ENCODE peak calls at places on chromosome 12, in five cellular contexts. G is stomach, T is body of pancreas, L is heart left ventricle, Q is ovary. Z is an unnamed sample.

GRCh38 chr12:69929531-69929930 is 104.5 kb downstream of the MYRFL start:
- DNase-seq in L (no peak), G (no peak), Q (no peak), T (no peak), Z (no peak)

GRCh38 chr12:74449872-74450271 is 87.8 kb upstream of the ATXN7L3B start:
- DNase-seq in T (no peak), G (no peak), L (no peak), Q (no peak), Z (no peak)

GRCh38 chr12:81176796-81177195 is 98.9 kb downstream of the ACSS3 start:
- DNase-seq in Q (no peak), G (no peak), T (no peak), L (no peak), Z (no peak)

GRCh38 chr12:92030618-92031017 is 115.0 kb downstream of the BTG1 start:
- DNase-seq in T (peak), G (peak), Q (peak), L (peak), Z (peak)

GRCh38 chr12:104486416-104486815 is 29.7 kb downstream of the CHST11 start:
- DNase-seq in Q (no peak), G (no peak), L (no peak), T (no peak), Z (no peak)

GRCh38 chr12:40099423-40099853 is 6.4 kb downstream of the SLC2A13 start:
- DNase-seq in G (no peak), T (peak), Q (no peak), L (no peak), Z (no peak)

GRCh38 chr12:13091831-13092230 is 11.6 kb downstream of the GSG1 start:
- DNase-seq in L (no peak), T (no peak), G (no peak), Q (no peak), Z (no peak)

GRCh38 chr12:12392428-12392827 is 35.5 kb downstream of the BORCS5 start:
- DNase-seq in Q (no peak), T (no peak), G (no peak), L (no peak), Z (no peak)

GRCh38 chr12:47945341-47945728 is 18.1 kb upstream of the TMEM106C start:
- DNase-seq in G (no peak), Q (no peak), L (no peak), T (no peak), Z (no peak)

GRCh38 chr12:67434653-67435375 is 165.7 kb downstream of the CAND1 start:
- DNase-seq in L (no peak), Q (peak), G (no peak), T (peak), Z (no peak)

GRCh38 chr12:106234513-106234912 is 13.3 kb downstream of the CKAP4 start:
- DNase-seq in G (no peak), Q (no peak), T (no peak), L (no peak), Z (no peak)

GRCh38 chr12:6961278-6961694 is 9.2 kb downstream of the PHB2 start:
- DNase-seq in T (peak), G (peak), L (peak), Q (peak), Z (peak)

GRCh38 chr12:6962285-6963015 is 8.0 kb downstream of the PHB2 start:
- DNase-seq in L (no peak), T (peak), G (peak), Q (peak), Z (peak)

GRCh38 chr12:6960291-6961277 is 9.4 kb downstream of the PTPN6 start:
- DNase-seq in G (no peak), T (no peak), L (no peak), Q (peak), Z (no peak)

GRCh38 chr12:6963016-6963731 is 7.3 kb downstream of the PHB2 start:
- DNase-seq in T (peak), G (peak), L (no peak), Q (peak), Z (peak)

GRCh38 chr12:6961695-6962284 is 8.7 kb downstream of the PHB2 start:
- DNase-seq in T (peak), G (peak), L (peak), Q (peak), Z (peak)
- TF ChIP-seq POLR2A in T (no peak), G (no peak), L (peak), Q (no peak), Z (no peak)

DNA sequence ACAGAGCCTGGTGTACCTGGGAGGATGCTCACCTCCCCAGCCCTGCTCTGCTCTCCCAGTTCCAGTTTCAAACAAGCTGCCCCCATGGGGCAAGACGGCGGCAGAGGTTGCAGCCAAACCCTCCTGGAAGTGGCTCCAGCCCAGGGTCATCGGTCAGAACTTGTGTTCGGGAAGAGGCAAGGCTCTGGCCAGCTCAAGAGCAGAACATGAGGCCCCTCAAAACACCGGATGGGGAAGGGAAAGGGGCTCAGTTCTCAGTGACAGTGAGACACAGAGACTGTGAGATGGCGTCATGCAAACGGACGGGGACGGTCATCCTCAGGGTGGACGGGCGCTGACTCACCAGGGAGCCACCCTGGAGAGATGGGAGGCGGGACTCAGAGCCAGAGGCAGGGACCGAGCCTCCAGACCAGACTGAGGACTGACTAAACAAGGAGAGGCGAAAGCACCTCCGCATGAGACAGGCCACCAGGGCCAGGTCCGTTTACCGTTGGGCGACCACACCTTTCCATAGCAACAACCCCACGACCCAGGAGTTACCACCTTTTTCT is 63.9 kb upstream of the GALNT9 start:
- DNase-seq in L (no peak), Q (peak), G (no peak), T (no peak), Z (no peak)
- TF ChIP-seq POLR2A in L (no peak), Q (no peak), G (no peak), T (no peak), Z (no peak)

GRCh38 chr12:46516933-46517578 is 144.5 kb upstream of the SLC38A2 start:
- DNase-seq in G (no peak), Q (no peak), L (no peak), T (no peak), Z (no peak)
- TF ChIP-seq POLR2A in G (no peak), Q (no peak), L (no peak), T (no peak), Z (no peak)

GRCh38 chr12:6915023-6915788 is 826 bp downstream of the ENO2 start:
- DNase-seq in G (no peak), Q (no peak), L (no peak), T (no peak), Z (no peak)

GRCh38 chr12:6916426-6917200 is 2.2 kb downstream of the ENO2 start:
- DNase-seq in Q (no peak), G (no peak), T (no peak), L (no peak), Z (no peak)

GRCh38 chr12:6915789-6916285 is 1.5 kb downstream of the ENO2 start:
- DNase-seq in G (no peak), T (no peak), Q (no peak), L (no peak), Z (no peak)

GRCh38 chr12:6912164-6912956 is 2.0 kb upstream of the ENO2 start:
- DNase-seq in T (no peak), Q (no peak), L (no peak), G (no peak), Z (no peak)

DNA sequence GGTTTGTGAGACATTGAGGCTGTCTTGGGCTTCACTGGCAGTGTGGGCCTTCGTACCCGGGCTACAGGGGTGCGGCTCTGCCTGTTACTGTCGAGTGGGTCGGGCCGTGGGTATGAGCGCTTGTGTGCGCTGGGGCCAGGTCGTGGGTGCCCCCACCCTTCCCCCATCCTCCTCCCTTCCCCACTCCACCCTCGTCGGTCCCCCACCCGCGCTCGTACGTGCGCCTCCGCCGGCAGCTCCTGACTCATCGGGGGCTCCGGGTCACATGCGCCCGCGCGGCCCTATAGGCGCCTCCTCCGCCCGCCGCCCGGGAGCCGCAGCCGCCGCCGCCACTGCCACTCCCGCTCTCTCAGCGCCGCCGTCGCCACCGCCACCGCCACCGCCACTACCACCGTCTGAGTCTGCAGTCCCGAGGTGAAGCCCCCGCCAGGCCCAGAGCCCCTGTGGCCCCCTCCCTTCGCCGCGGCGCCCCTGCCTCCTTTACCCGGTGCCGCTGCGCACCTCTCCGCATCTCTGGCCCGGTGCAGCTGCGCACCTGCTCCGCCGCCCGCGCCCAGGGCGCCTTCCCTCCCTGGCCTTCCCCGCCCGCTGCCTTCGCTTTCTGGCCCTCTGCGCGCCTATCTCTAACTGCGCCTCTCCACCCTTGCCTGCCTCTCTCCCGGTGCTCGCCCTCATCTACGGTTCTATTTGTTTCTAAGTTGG is at the start of gene ENO2:
- DNase-seq in L (peak), Q (peak), T (peak), G (peak), Z (peak)
- TF ChIP-seq POLR2A in L (no peak), Q (peak), T (peak), G (no peak), Z (peak)

DNA sequence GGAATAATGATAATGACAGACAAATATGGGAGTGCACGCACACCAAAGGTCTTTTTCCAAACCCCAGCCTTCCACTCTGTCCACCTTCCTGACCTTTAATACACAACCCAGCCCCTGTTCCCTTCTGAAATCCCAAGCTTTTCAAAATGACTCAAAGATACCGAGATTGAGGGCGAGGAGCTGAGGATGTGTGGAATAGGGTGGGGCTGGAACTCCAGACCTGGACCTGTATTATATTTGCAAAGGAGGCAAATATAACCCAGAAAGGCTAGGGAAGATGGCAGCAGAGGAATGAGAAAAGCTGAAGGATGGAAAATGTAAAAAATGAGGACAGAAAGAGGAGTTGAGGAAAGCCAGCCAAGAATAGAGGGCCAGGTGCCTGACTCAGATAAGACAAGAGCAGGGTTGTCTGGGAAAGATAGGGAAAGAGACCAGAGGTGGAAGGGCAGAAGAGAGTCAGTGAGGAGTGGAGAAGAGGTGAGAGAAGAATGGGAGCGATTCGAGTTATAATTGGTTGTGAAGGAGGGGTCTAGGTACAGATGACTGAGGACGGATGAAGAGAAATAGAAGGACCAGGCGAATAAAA is 1.0 kb upstream of the PTMS start:
- DNase-seq in T (no peak), Q (no peak), G (no peak), L (no peak), Z (no peak)
- TF ChIP-seq POLR2A in T (no peak), Q (no peak), G (no peak), L (no peak), Z (no peak)

GRCh38 chr12:120316798-120317257 is 10.8 kb downstream of the PLA2G1B start:
- DNase-seq in L (no peak), Q (no peak), T (peak), G (no peak), Z (no peak)

GRCh38 chr12:120314220-120314619 is 12.1 kb downstream of the SIRT4 start:
- DNase-seq in Q (no peak), L (no peak), G (no peak), T (no peak), Z (no peak)

GRCh38 chr12:120321382-120322202 is 6.0 kb downstream of the PLA2G1B start:
- DNase-seq in G (peak), L (no peak), Q (no peak), T (peak), Z (no peak)

DNA sequence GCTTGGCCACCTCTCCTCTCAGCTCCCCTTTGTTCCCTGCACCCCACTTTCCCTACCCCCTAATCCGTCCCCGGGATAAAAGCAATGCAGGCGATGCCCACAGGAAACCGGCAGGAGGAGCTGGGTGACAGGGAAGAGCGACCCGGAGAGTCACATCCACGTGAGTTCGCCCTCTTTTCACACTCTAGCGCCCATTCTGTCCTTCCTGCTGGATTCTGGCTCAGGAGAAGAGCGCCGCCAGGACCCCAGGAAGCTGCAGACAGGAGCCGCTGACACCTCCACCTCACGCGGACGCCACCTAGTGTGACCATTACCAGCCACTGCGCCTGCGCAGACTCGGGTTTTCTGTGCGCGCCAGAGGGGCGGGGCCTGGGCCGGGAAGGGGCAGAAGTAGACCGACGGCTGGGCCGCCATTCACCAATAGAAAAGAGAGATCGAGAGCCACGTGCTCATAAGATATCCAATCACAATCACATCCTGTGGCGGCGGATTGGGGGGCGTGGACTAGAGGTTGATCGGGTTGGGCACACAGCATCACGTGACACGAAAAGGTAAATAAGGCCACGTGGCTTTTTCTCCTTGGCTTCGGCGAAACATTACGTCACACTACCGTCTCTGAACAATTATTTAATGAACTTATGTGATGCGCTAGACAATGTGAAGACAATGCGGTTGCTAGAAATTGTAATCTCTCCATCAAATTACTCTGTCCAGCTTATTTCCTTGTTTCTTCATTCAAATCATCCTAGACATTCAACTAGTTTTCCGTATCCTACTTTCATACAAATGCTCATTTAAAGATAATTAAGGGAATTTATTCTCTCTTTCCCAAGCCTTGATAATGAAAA is 10.1 kb downstream of the PLA2G1B start:
- DNase-seq in G (peak), Q (peak), L (peak), T (peak), Z (peak)
- TF ChIP-seq POLR2A in G (peak), Q (peak), L (peak), T (peak), Z (peak)

GRCh38 chr12:132593521-132593920 is 16.9 kb downstream of the LRCOL1 start:
- DNase-seq in L (no peak), G (no peak), Q (no peak), T (no peak), Z (no peak)

GRCh38 chr12:132593071-132593470 is 17.3 kb downstream of the LRCOL1 start:
- DNase-seq in Q (peak), G (no peak), T (no peak), L (no peak), Z (no peak)

GRCh38 chr12:132593938-132594358 is 16.4 kb downstream of the LRCOL1 start:
- DNase-seq in L (peak), T (peak), G (peak), Q (peak), Z (peak)

GRCh38 chr12:132591107-132591935 is 19.1 kb downstream of the LRCOL1 start:
- DNase-seq in G (no peak), T (no peak), L (no peak), Q (no peak), Z (no peak)

GRCh38 chr12:132592261-132592970 is 18.0 kb downstream of the LRCOL1 start:
- DNase-seq in G (no peak), Q (no peak), L (no peak), T (no peak), Z (no peak)
- TF ChIP-seq POLR2A in G (no peak), Q (no peak), L (no peak), T (no peak), Z (no peak)

GRCh38 chr12:100141998-100142850 is 450 bp downstream of the BLTP3B start:
- DNase-seq in Q (peak), T (peak), G (peak), L (peak), Z (peak)

GRCh38 chr12:100146252-100146651 is 3.6 kb upstream of the BLTP3B start:
- DNase-seq in Q (no peak), T (no peak), G (no peak), L (no peak), Z (no peak)

GRCh38 chr12:100141666-100141997 is 1.0 kb downstream of the BLTP3B start:
- DNase-seq in L (no peak), T (peak), Q (peak), G (no peak), Z (peak)

GRCh38 chr12:100145643-100146042 is 3.0 kb upstream of the BLTP3B start:
- DNase-seq in L (no peak), T (no peak), Q (no peak), G (no peak), Z (no peak)

DNA sequence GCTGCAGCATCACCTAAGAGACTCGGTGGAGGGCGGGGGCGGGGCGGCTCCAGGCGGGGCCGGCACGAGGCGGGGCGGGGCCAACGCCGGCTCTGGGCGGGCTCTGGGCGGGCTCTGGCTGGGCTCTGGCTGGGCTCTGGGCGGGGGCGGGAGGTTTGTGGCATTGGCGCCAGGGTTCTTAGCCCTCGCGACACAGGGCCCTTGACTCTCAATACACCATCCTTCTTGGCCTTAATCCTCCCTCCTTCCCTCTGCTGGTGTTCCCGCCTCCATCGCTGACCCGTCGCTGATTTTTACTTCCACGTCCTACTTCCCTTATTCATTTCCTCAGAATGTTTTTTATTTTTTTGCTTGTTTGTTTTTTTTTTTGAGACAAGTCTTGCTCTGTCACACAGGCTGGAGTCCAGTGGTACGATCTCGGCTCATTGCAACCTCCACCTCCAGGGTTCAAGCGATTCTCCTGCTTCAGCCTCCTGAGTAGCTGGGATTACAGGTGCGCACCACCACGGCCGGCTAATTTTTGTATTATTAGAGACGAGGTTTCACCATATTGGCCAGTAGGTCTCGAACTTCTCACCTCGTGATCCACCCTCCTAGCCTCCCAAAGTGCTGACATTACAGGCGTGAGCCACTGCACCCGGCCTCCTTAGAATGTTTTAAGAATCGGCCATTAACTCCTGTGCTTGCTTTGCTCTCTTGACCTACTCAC is at the start of gene BLTP3B:
- DNase-seq in L (peak), G (peak), T (peak), Q (peak), Z (peak)
- TF ChIP-seq POLR2A in L (no peak), G (no peak), T (no peak), Q (no peak), Z (no peak)

Z was measured in prostate gland.